ENCODE peak calls at places on chromosomes 7 and 10, in seven cellular contexts. Y, L, T, E, N, S and A are unnamed samples.

GRCh38 chr10:1465421-1465902 is 271.9 kb downstream of the ADARB2 start:
- DNase-seq in Y (no peak), L (no peak), T (no peak), E (no peak), N (no peak), S (no peak), A (no peak)

GRCh38 chr10:131312261-131312801 is 810 bp upstream of the TCERG1L start:
- DNase-seq in Y (no peak), L (no peak), T (no peak), E (no peak), N (no peak), S (no peak), A (no peak)

GRCh38 chr7:73827568-73828106 is 3.2 kb upstream of the CLDN4 start:
- DNase-seq in Y (peak; percentile 23), L (no peak), T (peak; percentile 98), E (no peak), N (no peak), S (no peak), A (no peak)

GRCh38 chr7:38909870-38910269 is 879 bp upstream of the VPS41 start:
- DNase-seq in Y (no peak), L (no peak), T (no peak), E (no peak), N (no peak), S (no peak), A (no peak)

GRCh38 chr7:105473163-105473562 is 48.9 kb downstream of the PUS7 start:
- DNase-seq in Y (no peak), L (peak; percentile 86), T (no peak), E (no peak), N (no peak), S (no peak), A (no peak)

GRCh38 chr10:131195552-131196159 is 115.9 kb downstream of the TCERG1L start:
- DNase-seq in Y (no peak), L (no peak), T (no peak), E (peak; percentile 29), N (no peak), S (no peak), A (no peak)

GRCh38 chr7:88217675-88218427 is 2.0 kb downstream of the SRI start:
- DNase-seq in Y (no peak), L (no peak), T (no peak), E (no peak), N (no peak), S (no peak), A (no peak)

GRCh38 chr10:92552310-92552709 is 21.6 kb downstream of the IDE start:
- DNase-seq in Y (no peak), L (no peak), T (no peak), E (no peak), N (no peak), S (no peak), A (no peak)

GRCh38 chr10:4501306-4501705 is 324.7 kb upstream of the AKR1E2 start:
- DNase-seq in Y (no peak), L (peak; percentile 25), T (no peak), E (no peak), N (no peak), S (no peak), A (no peak)